ENCODE peak calls at places on chromosomes 13 and 19, in six cellular contexts. C is GM04503, U is HT-29, N is aorta, P is omental fat pad, L is heart right ventricle. Q is an unnamed sample.

GRCh38 chr13:33806470-33807248 is 11.3 kb upstream of the RFC3 start:
- DNase-seq in C (no peak), U (no peak), N (no peak), P (no peak), L (no peak), Q (no peak)

GRCh38 chr19:2461751-2462634 is 5.2 kb upstream of the LMNB2 start:
- DNase-seq in C (no peak), U (peak), N (peak), P (no peak), L (peak), Q (peak)

GRCh38 chr13:63208811-63209210 is 1793.2 kb upstream of the PCDH20 start:
- DNase-seq in C (no peak), U (no peak), N (no peak), P (no peak), L (no peak), Q (no peak)

GRCh38 chr19:11505032-11505503 is 571 bp downstream of the ZNF653 start:
- DNase-seq in C (peak), U (peak), N (peak), P (peak), L (peak), Q (peak)

GRCh38 chr13:70357031-70357430 is 248.8 kb upstream of the KLHL1 start:
- DNase-seq in C (no peak), U (no peak), N (no peak), P (no peak), L (no peak), Q (no peak)

GRCh38 chr19:40858109-40858508 is 7.9 kb upstream of the CYP2A6 start:
- DNase-seq in C (no peak), U (no peak), N (no peak), P (no peak), L (no peak), Q (no peak)

GRCh38 chr13:73230714-73231113 is 171.9 kb downstream of the KLF5 start:
- DNase-seq in C (no peak), U (no peak), N (no peak), P (no peak), L (no peak), Q (no peak)

GRCh38 chr19:12840091-12841079 is 2.1 kb downstream of the MAST1 start:
- DNase-seq in C (no peak), U (peak), N (no peak), P (peak), L (peak), Q (no peak)

GRCh38 chr13:111152836-111153235 is 37.7 kb downstream of the ARHGEF7 start:
- DNase-seq in C (no peak), U (no peak), N (no peak), P (no peak), L (no peak), Q (no peak)

GRCh38 chr19:22421797-22422196 is 349 bp downstream of the ZNF98 start:
- DNase-seq in C (no peak), U (no peak), N (no peak), P (no peak), L (no peak), Q (no peak)

GRCh38 chr19:33125929-33126388 is 6.0 kb upstream of the WDR88 start:
- DNase-seq in C (no peak), U (peak), N (no peak), P (no peak), L (no peak), Q (no peak)

GRCh38 chr13:50219743-50220142 is 204.5 kb downstream of the KCNRG start:
- DNase-seq in C (no peak), U (no peak), N (no peak), P (no peak), L (no peak), Q (no peak)

GRCh38 chr19:56707821-56708220 is 36.3 kb upstream of the ZNF835 start:
- DNase-seq in C (no peak), U (no peak), N (no peak), P (no peak), L (no peak), Q (no peak)

GRCh38 chr19:27971071-27971470 is 1241.9 kb downstream of the UQCRFS1 start:
- DNase-seq in C (no peak), U (no peak), N (no peak), P (no peak), L (no peak), Q (no peak)

GRCh38 chr13:95684463-95684862 is 7.5 kb downstream of the DNAJC3 start:
- DNase-seq in C (no peak), U (no peak), N (no peak), P (no peak), L (no peak), Q (no peak)

GRCh38 chr19:4373601-4374441 is 26.5 kb downstream of the SH3GL1 start:
- DNase-seq in C (peak), U (no peak), N (peak), P (no peak), L (peak), Q (no peak)

GRCh38 chr19:10412257-10412977 is 7.9 kb upstream of the PDE4A start:
- DNase-seq in C (no peak), U (no peak), N (no peak), P (no peak), L (no peak), Q (no peak)

GRCh38 chr13:111542530-111543341 is 222.3 kb downstream of the TEX29 start:
- DNase-seq in C (no peak), U (no peak), N (no peak), P (no peak), L (no peak), Q (peak)

GRCh38 chr19:2046046-2046907 is 4.8 kb downstream of the MKNK2 start:
- DNase-seq in C (no peak), U (no peak), N (peak), P (no peak), L (no peak), Q (no peak)